ENCODE peak calls at places on chromosome 6, in four cellular contexts. T, A, S and P are unnamed samples.

GRCh38 chr6:94005835-94006234 is 586.5 kb upstream of the EPHA7 start:
- DNase-seq in A (no peak), T (no peak), S (peak; percentile 10), P (no peak)

GRCh38 chr6:36135053-36135731 is 4.9 kb downstream of the MAPK13 start:
- DNase-seq in S (peak; percentile 35), T (no peak), A (no peak), P (no peak)

GRCh38 chr6:37620519-37620918 is 77.2 kb downstream of the MDGA1 start:
- DNase-seq in T (no peak), A (no peak), S (no peak), P (no peak)

GRCh38 chr6:136550045-136550329 is 235 bp downstream of the MAP7 start:
- DNase-seq in S (peak; percentile 86), T (peak; percentile 51), A (peak; percentile 53), P (no peak)

GRCh38 chr6:53568776-53569616 is 24.1 kb upstream of the GCLC start:
- DNase-seq in S (no peak), A (no peak), T (no peak), P (no peak)

GRCh38 chr6:110139052-110139451 is 40.4 kb downstream of the WASF1 start:
- DNase-seq in S (no peak), T (no peak), A (no peak), P (no peak)

GRCh38 chr6:27617700-27618689 is 145.1 kb upstream of the ZNF184 start:
- DNase-seq in S (peak; percentile 64), T (no peak), A (no peak), P (no peak)

GRCh38 chr6:82877213-82878195 is 188.1 kb downstream of the UBE3D start:
- DNase-seq in S (no peak), T (no peak), A (no peak), P (no peak)

GRCh38 chr6:4055420-4056041 is 23.4 kb downstream of the FAM217A start:
- DNase-seq in S (peak; percentile 36), T (no peak), A (no peak), P (no peak)

GRCh38 chr6:170019259-170020040 is 268.0 kb downstream of the ERMARD start:
- DNase-seq in A (no peak), S (peak; percentile 38), T (no peak), P (no peak)

GRCh38 chr6:42140051-42140450 is 2.4 kb downstream of the C6orf132 start:
- DNase-seq in T (peak; percentile 31), S (peak; percentile 27), A (no peak), P (no peak)

GRCh38 chr6:152356659-152357058 is 280.5 kb downstream of the SYNE1 start:
- DNase-seq in A (no peak), T (peak; percentile 17), S (peak; percentile 13), P (no peak)

GRCh38 chr6:100152201-100152600 is 158.2 kb upstream of the MCHR2 start:
- DNase-seq in A (no peak), S (no peak), T (no peak), P (no peak)

GRCh38 chr6:78489874-78490273 is 377.5 kb upstream of the IRAK1BP1 start:
- DNase-seq in A (no peak), S (no peak), T (no peak), P (no peak)

GRCh38 chr6:97697450-97697849 is 414.4 kb upstream of the MMS22L start:
- DNase-seq in S (no peak), T (no peak), A (no peak), P (no peak)